ENCODE peak calls at places on chromosomes 2 and 18, in eight cellular contexts. J is stimulated activated CD4-positive, alpha-beta T cell treated with anti-CD3 and anti-CD28 coated beads, Interleukin-12 subunit alpha, Interleukin-12 subunit beta, amount 100 ng/mL, for 4 hours; F is HAP-1; M is activated CD4-positive, alpha-beta memory T cell treated with anti-CD3 and anti-CD28 coated beads for 36 hours; N is GM10248; W is CD4-positive, alpha-beta memory T cell; Q is T-helper 9 cell; B is small intestine. E is an unnamed sample.

GRCh38 chr2:159960413-159960812 is 102.0 kb downstream of the PLA2R1 start:
- DNase-seq in W (no peak), B (no peak), Q (no peak), F (no peak), M (no peak), N (peak; percentile 18), J (no peak), E (peak; percentile 34)

GRCh38 chr2:224657349-224657748 is 58.8 kb downstream of the CCDC195 start:
- DNase-seq in J (no peak), B (no peak), N (no peak), Q (no peak), W (no peak), F (no peak), M (no peak), E (no peak)

GRCh38 chr18:11970466-11971220 is 10.7 kb upstream of the IMPA2 start:
- DNase-seq in N (no peak), B (no peak), W (no peak), J (no peak), F (no peak), M (no peak), Q (no peak), E (no peak)

GRCh38 chr18:13544953-13545352 is 181.4 kb downstream of the FAM210A start:
- DNase-seq in M (no peak), W (no peak), F (no peak), B (no peak), Q (no peak), J (no peak), N (no peak), E (no peak)

GRCh38 chr2:3523551-3524041 is 4.3 kb upstream of the ADI1 start:
- DNase-seq in F (no peak), B (peak; percentile 87), W (no peak), N (no peak), M (no peak), Q (no peak), J (no peak), E (no peak)

GRCh38 chr2:9484533-9484932 is 10.2 kb downstream of the IAH1 start:
- DNase-seq in B (no peak), J (no peak), N (no peak), M (no peak), F (no peak), Q (no peak), W (no peak), E (no peak)

GRCh38 chr2:79935771-79936657 is 368.5 kb downstream of the LRRTM1 start:
- DNase-seq in M (peak; percentile 13), B (peak; percentile 71), Q (no peak), W (no peak), J (no peak), F (peak; percentile 31), N (no peak), E (no peak)

GRCh38 chr18:63220903-63221302 is 98.7 kb downstream of the BCL2 start:
- DNase-seq in J (no peak), Q (no peak), F (no peak), N (no peak), M (peak; percentile 39), B (no peak), W (no peak), E (no peak)

GRCh38 chr18:46570666-46571065 is 86.4 kb downstream of the LOXHD1 start:
- DNase-seq in Q (no peak), B (no peak), W (no peak), M (no peak), J (no peak), F (no peak), N (no peak), E (no peak)

GRCh38 chr2:191382801-191383200 is 137.6 kb downstream of the MYO1B start:
- DNase-seq in B (peak; percentile 87), W (no peak), N (no peak), Q (no peak), F (no peak), J (no peak), M (no peak), E (no peak)

GRCh38 chr18:49612515-49613033 is 50.7 kb downstream of the LIPG start:
- DNase-seq in W (no peak), F (no peak), M (no peak), B (no peak), Q (no peak), J (no peak), N (peak; percentile 41), E (peak; percentile 22)

GRCh38 chr18:9594782-9595181 is 19.6 kb downstream of the PPP4R1 start:
- DNase-seq in B (peak; percentile 94), N (peak; percentile 24), F (no peak), Q (no peak), M (no peak), J (no peak), W (no peak), E (no peak)

GRCh38 chr2:18991177-18992168 is 366.9 kb downstream of the OSR1 start:
- DNase-seq in J (no peak), W (no peak), Q (no peak), B (peak; percentile 67), N (no peak), F (no peak), M (no peak), E (no peak)

GRCh38 chr2:44942304-44943030 is 965 bp downstream of the SIX3 start:
- DNase-seq in J (no peak), N (no peak), F (no peak), M (peak; percentile 36), Q (no peak), B (no peak), W (no peak), E (no peak)

GRCh38 chr2:167420261-167420660 is 532.0 kb downstream of the XIRP2 start:
- DNase-seq in Q (no peak), W (no peak), N (no peak), F (no peak), J (no peak), M (no peak), B (no peak), E (no peak)

GRCh38 chr2:217220228-217221013 is 360.6 kb upstream of the TNP1 start:
- DNase-seq in F (no peak), B (no peak), J (no peak), W (no peak), M (no peak), N (no peak), Q (no peak), E (no peak)

GRCh38 chr18:74342416-74343043 is 26.9 kb downstream of the C18orf63 start:
- DNase-seq in Q (no peak), W (peak; percentile 25), J (no peak), F (peak; percentile 16), M (no peak), N (peak; percentile 26), B (peak; percentile 64), E (no peak)

GRCh38 chr2:233928594-233929351 is 11.6 kb downstream of the TRPM8 start:
- DNase-seq in B (no peak), W (no peak), Q (no peak), J (peak; percentile 8), F (peak; percentile 46), M (peak; percentile 58), N (no peak), E (no peak)

GRCh38 chr2:167579826-167580225 is 667.6 kb downstream of the STK39 start:
- DNase-seq in B (no peak), M (no peak), F (no peak), Q (no peak), W (no peak), N (no peak), J (no peak), E (no peak)

GRCh38 chr2:181953773-181954537 is 31.7 kb upstream of the PPP1R1C start:
- DNase-seq in J (peak; percentile 55), M (peak; percentile 73), Q (peak; percentile 53), W (peak; percentile 42), N (peak; percentile 76), B (peak; percentile 77), F (peak; percentile 63), E (peak; percentile 22)

GRCh38 chr2:189566046-189566445 is 14.5 kb downstream of the SLC40A1 start:
- DNase-seq in J (no peak), B (no peak), Q (no peak), M (no peak), F (no peak), N (no peak), W (no peak), E (no peak)

GRCh38 chr18:27825735-27826477 is 351.0 kb downstream of the CDH2 start:
- DNase-seq in W (no peak), M (no peak), J (no peak), Q (no peak), F (no peak), B (no peak), N (no peak), E (no peak)

GRCh38 chr2:109446531-109447131 is 167.1 kb downstream of the SEPTIN10 start:
- DNase-seq in J (no peak), N (no peak), W (no peak), M (no peak), B (no peak), Q (no peak), F (no peak), E (no peak)

GRCh38 chr2:120551540-120551939 is 184.1 kb upstream of the GLI2 start:
- DNase-seq in B (no peak), Q (no peak), J (no peak), N (peak; percentile 46), F (no peak), W (no peak), M (no peak), E (no peak)

GRCh38 chr2:143885461-143885860 is 634.5 kb downstream of the ZEB2 start:
- DNase-seq in M (no peak), Q (no peak), N (no peak), J (no peak), W (no peak), F (no peak), B (no peak), E (no peak)

GRCh38 chr2:127584516-127585033 is 49.1 kb downstream of the MYO7B start:
- DNase-seq in W (no peak), N (no peak), F (no peak), M (peak; percentile 6), B (no peak), J (no peak), Q (no peak), E (no peak)

GRCh38 chr2:240060977-240061591 is 7.8 kb upstream of the OR6B3 start:
- DNase-seq in J (peak; percentile 24), Q (peak; percentile 23), N (peak; percentile 46), M (peak; percentile 42), B (peak; percentile 57), W (peak; percentile 48), F (peak; percentile 45), E (peak; percentile 15)

GRCh38 chr2:48723125-48723524 is 32.4 kb downstream of the LHCGR start:
- DNase-seq in W (no peak), F (no peak), J (no peak), N (no peak), Q (no peak), B (no peak), M (no peak), E (no peak)